ENCODE peak calls at places on chromosomes 13 and 19, in nine cellular contexts. One of them, this sample, is unnamed. For H3K27me3, the result is how much of the 10 kb centered on the place peaks cover.

GRCh38 chr13:110301606-110302131 is 5.3 kb downstream of the COL4A1 start:
- DNase-seq in mesendoderm: peak
- DNase-seq in mammary epithelial cell: no peak
- DNase-seq in colonic mucosa: no peak
- DNase-seq in CD8-positive, alpha-beta T cell: no peak
- DNase-seq in pancreas: no peak
- DNase-seq in thoracic aorta: no peak
- DNase-seq in upper lobe of right lung: no peak
- DNase-seq in aorta: peak
- DNase-seq in this sample: no peak

GRCh38 chr13:79187917-79188699 is 217.9 kb downstream of the RBM26 start:
- DNase-seq in mesendoderm: no peak
- DNase-seq in mammary epithelial cell: no peak
- DNase-seq in colonic mucosa: no peak
- DNase-seq in CD8-positive, alpha-beta T cell: no peak
- DNase-seq in pancreas: no peak
- DNase-seq in thoracic aorta: no peak
- DNase-seq in upper lobe of right lung: no peak
- DNase-seq in aorta: no peak
- DNase-seq in this sample: no peak

GRCh38 chr13:79749985-79750551 is 269.1 kb downstream of the NDFIP2 start:
- DNase-seq in mesendoderm: peak
- DNase-seq in mammary epithelial cell: peak
- DNase-seq in colonic mucosa: no peak
- DNase-seq in CD8-positive, alpha-beta T cell: no peak
- DNase-seq in pancreas: peak
- DNase-seq in thoracic aorta: no peak
- DNase-seq in upper lobe of right lung: no peak
- DNase-seq in aorta: peak
- DNase-seq in this sample: peak

GRCh38 chr13:114116734-114117133 is 15.7 kb downstream of the RASA3 start:
- DNase-seq in mesendoderm: no peak
- DNase-seq in mammary epithelial cell: no peak
- DNase-seq in colonic mucosa: no peak
- DNase-seq in CD8-positive, alpha-beta T cell: no peak
- DNase-seq in pancreas: no peak
- DNase-seq in thoracic aorta: no peak
- DNase-seq in upper lobe of right lung: peak
- DNase-seq in aorta: peak
- DNase-seq in this sample: peak

GRCh38 chr19:18733196-18733647 is 49.7 kb downstream of the CRTC1 start:
- DNase-seq in mesendoderm: no peak
- DNase-seq in mammary epithelial cell: no peak
- DNase-seq in colonic mucosa: no peak
- DNase-seq in CD8-positive, alpha-beta T cell: no peak
- DNase-seq in pancreas: no peak
- DNase-seq in thoracic aorta: no peak
- DNase-seq in upper lobe of right lung: no peak
- DNase-seq in aorta: no peak
- DNase-seq in this sample: no peak

GRCh38 chr13:34357435-34358232 is 539.7 kb downstream of the RFC3 start:
- DNase-seq in mesendoderm: peak
- DNase-seq in mammary epithelial cell: peak
- DNase-seq in colonic mucosa: no peak
- DNase-seq in CD8-positive, alpha-beta T cell: no peak
- DNase-seq in pancreas: no peak
- DNase-seq in thoracic aorta: no peak
- DNase-seq in upper lobe of right lung: no peak
- DNase-seq in aorta: peak
- DNase-seq in this sample: no peak

GRCh38 chr19:14550201-14550754 is 20.9 kb downstream of the TECR start:
- DNase-seq in mesendoderm: no peak
- DNase-seq in mammary epithelial cell: peak
- DNase-seq in colonic mucosa: peak
- DNase-seq in CD8-positive, alpha-beta T cell: no peak
- DNase-seq in pancreas: peak
- DNase-seq in thoracic aorta: no peak
- DNase-seq in upper lobe of right lung: no peak
- DNase-seq in aorta: no peak
- DNase-seq in this sample: no peak

GRCh38 chr19:5020368-5020767 is 51.5 kb downstream of the KDM4B start:
- DNase-seq in mesendoderm: no peak
- DNase-seq in mammary epithelial cell: no peak
- DNase-seq in colonic mucosa: no peak
- DNase-seq in CD8-positive, alpha-beta T cell: no peak
- DNase-seq in pancreas: no peak
- DNase-seq in thoracic aorta: no peak
- DNase-seq in upper lobe of right lung: no peak
- DNase-seq in aorta: no peak
- DNase-seq in this sample: no peak

GRCh38 chr19:2166741-2167738 is 3.3 kb downstream of the DOT1L start:
- DNase-seq in mesendoderm: no peak
- DNase-seq in mammary epithelial cell: peak
- DNase-seq in colonic mucosa: peak
- DNase-seq in CD8-positive, alpha-beta T cell: no peak
- DNase-seq in pancreas: peak
- DNase-seq in thoracic aorta: peak
- DNase-seq in upper lobe of right lung: peak
- DNase-seq in aorta: peak
- DNase-seq in this sample: peak

GRCh38 chr19:48510421-48511268 is 990 bp downstream of the LMTK3 start:
- DNase-seq in mesendoderm: peak
- DNase-seq in mammary epithelial cell: no peak
- DNase-seq in colonic mucosa: peak
- DNase-seq in CD8-positive, alpha-beta T cell: peak
- DNase-seq in pancreas: peak
- DNase-seq in thoracic aorta: no peak
- DNase-seq in upper lobe of right lung: peak
- DNase-seq in aorta: peak
- DNase-seq in this sample: no peak

GRCh38 chr19:48512504-48513288 is 1.1 kb upstream of the LMTK3 start:
- DNase-seq in mesendoderm: no peak
- DNase-seq in mammary epithelial cell: no peak
- DNase-seq in colonic mucosa: no peak
- DNase-seq in CD8-positive, alpha-beta T cell: no peak
- DNase-seq in pancreas: no peak
- DNase-seq in thoracic aorta: no peak
- DNase-seq in upper lobe of right lung: no peak
- DNase-seq in aorta: no peak
- DNase-seq in this sample: no peak

GRCh38 chr19:48511321-48511731 is 309 bp downstream of the LMTK3 start:
- DNase-seq in mesendoderm: no peak
- DNase-seq in mammary epithelial cell: no peak
- DNase-seq in colonic mucosa: no peak
- DNase-seq in CD8-positive, alpha-beta T cell: peak
- DNase-seq in pancreas: no peak
- DNase-seq in thoracic aorta: no peak
- DNase-seq in upper lobe of right lung: no peak
- DNase-seq in aorta: no peak
- DNase-seq in this sample: no peak

GRCh38 chr19:48513289-48514122 is 1.9 kb upstream of the LMTK3 start:
- DNase-seq in mesendoderm: peak
- DNase-seq in mammary epithelial cell: peak
- DNase-seq in colonic mucosa: peak
- DNase-seq in CD8-positive, alpha-beta T cell: peak
- DNase-seq in pancreas: peak
- DNase-seq in thoracic aorta: no peak
- DNase-seq in upper lobe of right lung: peak
- DNase-seq in aorta: no peak
- DNase-seq in this sample: peak

GRCh38 chr19:48511800-48512503 is at the start of gene LMTK3:
- DNase-seq in mesendoderm: peak
- DNase-seq in mammary epithelial cell: no peak
- DNase-seq in colonic mucosa: no peak
- DNase-seq in CD8-positive, alpha-beta T cell: peak
- DNase-seq in pancreas: no peak
- DNase-seq in thoracic aorta: no peak
- DNase-seq in upper lobe of right lung: no peak
- DNase-seq in aorta: no peak
- DNase-seq in this sample: no peak
- H3K27me3 ChIP-seq in mesendoderm: under half
- H3K27me3 ChIP-seq in mammary epithelial cell: under half
- H3K27me3 ChIP-seq in colonic mucosa: under half
- H3K27me3 ChIP-seq in CD8-positive, alpha-beta T cell: under half
- H3K27me3 ChIP-seq in pancreas: under half
- H3K27me3 ChIP-seq in thoracic aorta: under half
- H3K27me3 ChIP-seq in upper lobe of right lung: under half
- H3K27me3 ChIP-seq in aorta: under half
- H3K27me3 ChIP-seq in this sample: under half

DNA sequence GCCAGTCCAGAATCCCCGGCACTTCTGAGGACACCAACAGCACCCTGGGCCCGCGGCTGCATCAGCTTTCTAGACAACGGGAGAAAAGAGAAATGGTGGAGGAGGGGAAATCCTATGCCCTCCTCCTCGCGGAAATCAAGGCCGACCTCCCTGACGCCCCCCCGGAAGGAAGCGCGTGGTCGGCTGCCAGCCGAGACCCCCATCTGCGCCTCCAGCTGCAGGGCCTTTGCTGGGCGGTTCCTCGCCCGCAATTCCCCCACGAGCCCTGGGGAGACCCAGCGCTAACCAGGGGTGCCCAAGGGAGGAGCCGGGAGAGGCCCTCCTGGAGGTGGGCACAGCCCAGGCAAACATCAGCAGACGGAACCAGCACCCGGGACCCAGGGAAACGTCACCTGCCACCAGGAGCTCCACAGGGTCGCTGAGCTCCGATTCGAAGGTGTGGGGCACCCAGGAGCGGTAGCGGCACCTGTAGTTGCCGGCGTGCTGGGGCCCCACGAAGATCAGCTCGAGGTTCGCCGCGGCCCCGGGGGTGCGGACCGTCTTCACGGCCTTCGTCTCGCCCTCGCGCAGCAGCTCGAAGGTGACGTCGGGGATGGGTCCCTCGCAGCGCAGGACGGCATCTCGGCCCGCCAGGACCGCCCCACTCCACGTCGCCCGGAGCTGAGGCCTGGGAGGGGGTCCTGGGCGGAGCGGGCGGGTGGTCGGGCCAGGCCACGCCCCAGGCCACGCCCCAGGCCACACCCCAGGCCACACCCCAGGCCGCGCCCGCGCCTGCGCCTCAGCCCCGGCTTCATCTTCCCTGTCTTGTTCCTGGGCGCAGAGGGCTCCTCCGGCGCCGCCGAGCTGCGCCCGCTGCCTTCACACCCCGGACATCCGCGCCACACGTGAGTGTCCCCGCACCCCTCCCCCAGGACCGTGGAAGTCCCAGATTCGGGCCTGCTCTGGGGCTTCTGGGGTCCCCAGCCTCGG is 6.0 kb downstream of the A1BG start:
- DNase-seq in mesendoderm: peak
- DNase-seq in mammary epithelial cell: peak
- DNase-seq in colonic mucosa: peak
- DNase-seq in CD8-positive, alpha-beta T cell: peak
- DNase-seq in pancreas: no peak
- DNase-seq in thoracic aorta: no peak
- DNase-seq in upper lobe of right lung: peak
- DNase-seq in aorta: peak
- DNase-seq in this sample: peak
- H3K27ac ChIP-seq in mesendoderm: no peak
- H3K27ac ChIP-seq in mammary epithelial cell: no peak
- H3K27ac ChIP-seq in colonic mucosa: peak
- H3K27ac ChIP-seq in CD8-positive, alpha-beta T cell: peak
- H3K27ac ChIP-seq in pancreas: peak
- H3K27ac ChIP-seq in thoracic aorta: peak
- H3K27ac ChIP-seq in upper lobe of right lung: peak
- H3K27ac ChIP-seq in aorta: no peak
- H3K27ac ChIP-seq in this sample: peak

GRCh38 chr13:42011601-42012401 is 36.6 kb upstream of the DGKH start:
- DNase-seq in mesendoderm: peak
- DNase-seq in mammary epithelial cell: no peak
- DNase-seq in colonic mucosa: no peak
- DNase-seq in CD8-positive, alpha-beta T cell: no peak
- DNase-seq in pancreas: peak
- DNase-seq in thoracic aorta: no peak
- DNase-seq in upper lobe of right lung: no peak
- DNase-seq in aorta: no peak
- DNase-seq in this sample: no peak
- H3K4me3 ChIP-seq in mesendoderm: no peak
- H3K4me3 ChIP-seq in mammary epithelial cell: peak
- H3K4me3 ChIP-seq in colonic mucosa: no peak
- H3K4me3 ChIP-seq in CD8-positive, alpha-beta T cell: no peak
- H3K4me3 ChIP-seq in pancreas: no peak
- H3K4me3 ChIP-seq in thoracic aorta: peak
- H3K4me3 ChIP-seq in upper lobe of right lung: no peak
- H3K4me3 ChIP-seq in aorta: no peak
- H3K4me3 ChIP-seq in this sample: no peak

GRCh38 chr19:35291259-35291658 is 702 bp upstream of the MAG start:
- DNase-seq in mesendoderm: no peak
- DNase-seq in mammary epithelial cell: no peak
- DNase-seq in colonic mucosa: no peak
- DNase-seq in CD8-positive, alpha-beta T cell: no peak
- DNase-seq in pancreas: no peak
- DNase-seq in thoracic aorta: no peak
- DNase-seq in upper lobe of right lung: no peak
- DNase-seq in aorta: no peak
- DNase-seq in this sample: no peak
- H3K27me3 ChIP-seq in mesendoderm: under half
- H3K27me3 ChIP-seq in mammary epithelial cell: under half
- H3K27me3 ChIP-seq in colonic mucosa: under half
- H3K27me3 ChIP-seq in CD8-positive, alpha-beta T cell: under half
- H3K27me3 ChIP-seq in pancreas: under half
- H3K27me3 ChIP-seq in thoracic aorta: under half
- H3K27me3 ChIP-seq in upper lobe of right lung: under half
- H3K27me3 ChIP-seq in aorta: under half
- H3K27me3 ChIP-seq in this sample: half or more

GRCh38 chr19:17532557-17532956 is 21.1 kb downstream of the PGLS start:
- DNase-seq in mesendoderm: no peak
- DNase-seq in mammary epithelial cell: no peak
- DNase-seq in colonic mucosa: no peak
- DNase-seq in CD8-positive, alpha-beta T cell: no peak
- DNase-seq in pancreas: no peak
- DNase-seq in thoracic aorta: no peak
- DNase-seq in upper lobe of right lung: no peak
- DNase-seq in aorta: no peak
- DNase-seq in this sample: no peak
- H3K27ac ChIP-seq in mesendoderm: no peak
- H3K27ac ChIP-seq in mammary epithelial cell: no peak
- H3K27ac ChIP-seq in colonic mucosa: no peak
- H3K27ac ChIP-seq in CD8-positive, alpha-beta T cell: no peak
- H3K27ac ChIP-seq in pancreas: no peak
- H3K27ac ChIP-seq in thoracic aorta: no peak
- H3K27ac ChIP-seq in upper lobe of right lung: no peak
- H3K27ac ChIP-seq in aorta: no peak
- H3K27ac ChIP-seq in this sample: no peak

GRCh38 chr19:12881172-12881808 is at the start of gene DNASE2:
- DNase-seq in mesendoderm: peak
- DNase-seq in mammary epithelial cell: peak
- DNase-seq in colonic mucosa: peak
- DNase-seq in CD8-positive, alpha-beta T cell: peak
- DNase-seq in pancreas: peak
- DNase-seq in thoracic aorta: peak
- DNase-seq in upper lobe of right lung: peak
- DNase-seq in aorta: peak
- DNase-seq in this sample: peak
- H3K4me3 ChIP-seq in mesendoderm: peak
- H3K4me3 ChIP-seq in mammary epithelial cell: peak
- H3K4me3 ChIP-seq in colonic mucosa: peak
- H3K4me3 ChIP-seq in CD8-positive, alpha-beta T cell: peak
- H3K4me3 ChIP-seq in pancreas: peak
- H3K4me3 ChIP-seq in thoracic aorta: peak
- H3K4me3 ChIP-seq in upper lobe of right lung: peak
- H3K4me3 ChIP-seq in aorta: peak
- H3K4me3 ChIP-seq in this sample: peak

This sample was measured in left lung.